ENCODE peak calls at places on chromosome 7, in five cellular contexts. One of them, this sample, is unnamed.

GRCh38 chr7:32062150-32062549 is 8.1 kb downstream of the PDE1C start:
- DNase-seq in fibroblast of mammary gland: peak
- DNase-seq in H9: peak
- DNase-seq in epithelial cell of esophagus: peak
- DNase-seq in kidney epithelial cell: no peak
- DNase-seq in this sample: no peak

GRCh38 chr7:143385891-143386781 is 5.0 kb downstream of the ZYX start:
- DNase-seq in fibroblast of mammary gland: peak
- DNase-seq in H9: no peak
- DNase-seq in epithelial cell of esophagus: no peak
- DNase-seq in kidney epithelial cell: no peak
- DNase-seq in this sample: no peak

GRCh38 chr7:29495618-29496017 is 68.0 kb upstream of the PRR15 start:
- DNase-seq in fibroblast of mammary gland: no peak
- DNase-seq in H9: peak
- DNase-seq in epithelial cell of esophagus: no peak
- DNase-seq in kidney epithelial cell: no peak
- DNase-seq in this sample: no peak

GRCh38 chr7:45073843-45074737 is 14.7 kb downstream of the NACAD start:
- DNase-seq in fibroblast of mammary gland: no peak
- DNase-seq in H9: no peak
- DNase-seq in epithelial cell of esophagus: peak
- DNase-seq in kidney epithelial cell: no peak
- DNase-seq in this sample: no peak

GRCh38 chr7:94301024-94301588 is 93.6 kb upstream of the COL1A2 start:
- DNase-seq in fibroblast of mammary gland: peak
- DNase-seq in H9: peak
- DNase-seq in epithelial cell of esophagus: peak
- DNase-seq in kidney epithelial cell: peak
- DNase-seq in this sample: peak

GRCh38 chr7:132950685-132951084 is 131.2 kb downstream of the CHCHD3 start:
- DNase-seq in fibroblast of mammary gland: no peak
- DNase-seq in H9: no peak
- DNase-seq in epithelial cell of esophagus: no peak
- DNase-seq in kidney epithelial cell: no peak
- DNase-seq in this sample: no peak

GRCh38 chr7:131538791-131539179 is 17.6 kb downstream of the PODXL start:
- DNase-seq in fibroblast of mammary gland: no peak
- DNase-seq in H9: no peak
- DNase-seq in epithelial cell of esophagus: no peak
- DNase-seq in kidney epithelial cell: no peak
- DNase-seq in this sample: no peak

GRCh38 chr7:150396426-150397375 is 17.6 kb downstream of the ZNF775 start:
- DNase-seq in fibroblast of mammary gland: no peak
- DNase-seq in H9: no peak
- DNase-seq in epithelial cell of esophagus: no peak
- DNase-seq in kidney epithelial cell: no peak
- DNase-seq in this sample: no peak

GRCh38 chr7:33733865-33734650 is 171.3 kb upstream of the BMPER start:
- DNase-seq in fibroblast of mammary gland: no peak
- DNase-seq in H9: no peak
- DNase-seq in epithelial cell of esophagus: no peak
- DNase-seq in kidney epithelial cell: no peak
- DNase-seq in this sample: no peak

GRCh38 chr7:51314726-51315125 is 1.9 kb downstream of the COBL start:
- DNase-seq in fibroblast of mammary gland: no peak
- DNase-seq in H9: no peak
- DNase-seq in epithelial cell of esophagus: no peak
- DNase-seq in kidney epithelial cell: no peak
- DNase-seq in this sample: no peak

GRCh38 chr7:32059289-32060045 is 10.7 kb downstream of the PDE1C start:
- DNase-seq in fibroblast of mammary gland: peak
- DNase-seq in H9: no peak
- DNase-seq in epithelial cell of esophagus: no peak
- DNase-seq in kidney epithelial cell: no peak
- DNase-seq in this sample: no peak

GRCh38 chr7:119515214-119515613 is 757.8 kb upstream of the KCND2 start:
- DNase-seq in fibroblast of mammary gland: no peak
- DNase-seq in H9: no peak
- DNase-seq in epithelial cell of esophagus: no peak
- DNase-seq in kidney epithelial cell: no peak
- DNase-seq in this sample: no peak

GRCh38 chr7:128869138-128869943 is 6.7 kb downstream of the ATP6V1F start:
- DNase-seq in fibroblast of mammary gland: peak
- DNase-seq in H9: peak
- DNase-seq in epithelial cell of esophagus: peak
- DNase-seq in kidney epithelial cell: no peak
- DNase-seq in this sample: no peak

GRCh38 chr7:7799138-7799537 is 80.7 kb upstream of the RPA3 start:
- DNase-seq in fibroblast of mammary gland: peak
- DNase-seq in H9: no peak
- DNase-seq in epithelial cell of esophagus: peak
- DNase-seq in kidney epithelial cell: no peak
- DNase-seq in this sample: no peak

GRCh38 chr7:81333004-81333403 is 414.2 kb upstream of the SEMA3C start:
- DNase-seq in fibroblast of mammary gland: peak
- DNase-seq in H9: no peak
- DNase-seq in epithelial cell of esophagus: peak
- DNase-seq in kidney epithelial cell: peak
- DNase-seq in this sample: no peak

GRCh38 chr7:100675581-100676350 is 2.2 kb downstream of the GNB2 start:
- DNase-seq in fibroblast of mammary gland: peak
- DNase-seq in H9: peak
- DNase-seq in epithelial cell of esophagus: peak
- DNase-seq in kidney epithelial cell: no peak
- DNase-seq in this sample: peak

GRCh38 chr7:55405856-55406541 is 40.9 kb downstream of the LANCL2 start:
- DNase-seq in fibroblast of mammary gland: no peak
- DNase-seq in H9: no peak
- DNase-seq in epithelial cell of esophagus: no peak
- DNase-seq in kidney epithelial cell: no peak
- DNase-seq in this sample: no peak

GRCh38 chr7:2921748-2922147 is 77.6 kb upstream of the GNA12 start:
- DNase-seq in fibroblast of mammary gland: no peak
- DNase-seq in H9: peak
- DNase-seq in epithelial cell of esophagus: no peak
- DNase-seq in kidney epithelial cell: no peak
- DNase-seq in this sample: no peak

GRCh38 chr7:46675456-46675855 is 754.4 kb upstream of the IGFBP3 start:
- DNase-seq in fibroblast of mammary gland: no peak
- DNase-seq in H9: no peak
- DNase-seq in epithelial cell of esophagus: peak
- DNase-seq in kidney epithelial cell: no peak
- DNase-seq in this sample: no peak

GRCh38 chr7:30028749-30029635 is 780 bp downstream of the PLEKHA8 start:
- DNase-seq in fibroblast of mammary gland: no peak
- DNase-seq in H9: peak
- DNase-seq in epithelial cell of esophagus: peak
- DNase-seq in kidney epithelial cell: no peak
- DNase-seq in this sample: peak

GRCh38 chr7:45923290-45923689 is 2.2 kb upstream of the IGFBP3 start:
- DNase-seq in fibroblast of mammary gland: peak
- DNase-seq in H9: peak
- DNase-seq in epithelial cell of esophagus: peak
- DNase-seq in kidney epithelial cell: no peak
- DNase-seq in this sample: no peak

GRCh38 chr7:73978681-73979563 is 49.1 kb upstream of the ELN start:
- DNase-seq in fibroblast of mammary gland: peak
- DNase-seq in H9: peak
- DNase-seq in epithelial cell of esophagus: peak
- DNase-seq in kidney epithelial cell: no peak
- DNase-seq in this sample: no peak

GRCh38 chr7:151115836-151116418 is 29.7 kb downstream of the AGAP3 start:
- DNase-seq in fibroblast of mammary gland: no peak
- DNase-seq in H9: no peak
- DNase-seq in epithelial cell of esophagus: peak
- DNase-seq in kidney epithelial cell: peak
- DNase-seq in this sample: peak

GRCh38 chr7:157801971-157802675 is 465.3 kb downstream of the DNAJB6 start:
- DNase-seq in fibroblast of mammary gland: no peak
- DNase-seq in H9: no peak
- DNase-seq in epithelial cell of esophagus: no peak
- DNase-seq in kidney epithelial cell: no peak
- DNase-seq in this sample: no peak

GRCh38 chr7:44067064-44067951 is 1.9 kb upstream of the PGAM2 start:
- DNase-seq in fibroblast of mammary gland: no peak
- DNase-seq in H9: no peak
- DNase-seq in epithelial cell of esophagus: no peak
- DNase-seq in kidney epithelial cell: no peak
- DNase-seq in this sample: peak

GRCh38 chr7:155377071-155377836 is 79.6 kb downstream of the INSIG1 start:
- DNase-seq in fibroblast of mammary gland: no peak
- DNase-seq in H9: no peak
- DNase-seq in epithelial cell of esophagus: no peak
- DNase-seq in kidney epithelial cell: no peak
- DNase-seq in this sample: no peak

GRCh38 chr7:155378580-155378934 is 79.4 kb upstream of the EN2 start:
- DNase-seq in fibroblast of mammary gland: no peak
- DNase-seq in H9: no peak
- DNase-seq in epithelial cell of esophagus: no peak
- DNase-seq in kidney epithelial cell: no peak
- DNase-seq in this sample: no peak

GRCh38 chr7:155377837-155378579 is 79.9 kb upstream of the EN2 start:
- DNase-seq in fibroblast of mammary gland: no peak
- DNase-seq in H9: peak
- DNase-seq in epithelial cell of esophagus: peak
- DNase-seq in kidney epithelial cell: no peak
- DNase-seq in this sample: no peak

GRCh38 chr7:155380221-155380861 is 77.6 kb upstream of the EN2 start:
- DNase-seq in fibroblast of mammary gland: peak
- DNase-seq in H9: peak
- DNase-seq in epithelial cell of esophagus: peak
- DNase-seq in kidney epithelial cell: peak
- DNase-seq in this sample: no peak

GRCh38 chr7:155378959-155379871 is 78.7 kb upstream of the EN2 start:
- DNase-seq in fibroblast of mammary gland: no peak
- DNase-seq in H9: no peak
- DNase-seq in epithelial cell of esophagus: no peak
- DNase-seq in kidney epithelial cell: no peak
- DNase-seq in this sample: no peak
- TF ChIP-seq CTCF in fibroblast of mammary gland: no peak
- TF ChIP-seq CTCF in H9: no peak
- TF ChIP-seq CTCF in epithelial cell of esophagus: peak
- TF ChIP-seq CTCF in kidney epithelial cell: no peak
- TF ChIP-seq CTCF in this sample: no peak

GRCh38 chr7:138980575-138981285 is 459 bp downstream of the KIAA1549 start:
- DNase-seq in fibroblast of mammary gland: no peak
- DNase-seq in H9: no peak
- DNase-seq in epithelial cell of esophagus: no peak
- DNase-seq in kidney epithelial cell: no peak
- DNase-seq in this sample: no peak

GRCh38 chr7:138979988-138980574 is 1.1 kb downstream of the KIAA1549 start:
- DNase-seq in fibroblast of mammary gland: no peak
- DNase-seq in H9: no peak
- DNase-seq in epithelial cell of esophagus: peak
- DNase-seq in kidney epithelial cell: no peak
- DNase-seq in this sample: no peak

GRCh38 chr7:138981332-138982203 is at the start of gene KIAA1549:
- DNase-seq in fibroblast of mammary gland: peak
- DNase-seq in H9: peak
- DNase-seq in epithelial cell of esophagus: peak
- DNase-seq in kidney epithelial cell: no peak
- DNase-seq in this sample: no peak

GRCh38 chr7:138978541-138979184 is 2.5 kb downstream of the KIAA1549 start:
- DNase-seq in fibroblast of mammary gland: no peak
- DNase-seq in H9: no peak
- DNase-seq in epithelial cell of esophagus: peak
- DNase-seq in kidney epithelial cell: no peak
- DNase-seq in this sample: no peak

GRCh38 chr7:138979226-138979979 is 1.8 kb downstream of the KIAA1549 start:
- DNase-seq in fibroblast of mammary gland: no peak
- DNase-seq in H9: no peak
- DNase-seq in epithelial cell of esophagus: peak
- DNase-seq in kidney epithelial cell: no peak
- DNase-seq in this sample: no peak
- TF ChIP-seq CTCF in fibroblast of mammary gland: peak
- TF ChIP-seq CTCF in H9: peak
- TF ChIP-seq CTCF in epithelial cell of esophagus: peak
- TF ChIP-seq CTCF in kidney epithelial cell: no peak
- TF ChIP-seq CTCF in this sample: no peak

DNA sequence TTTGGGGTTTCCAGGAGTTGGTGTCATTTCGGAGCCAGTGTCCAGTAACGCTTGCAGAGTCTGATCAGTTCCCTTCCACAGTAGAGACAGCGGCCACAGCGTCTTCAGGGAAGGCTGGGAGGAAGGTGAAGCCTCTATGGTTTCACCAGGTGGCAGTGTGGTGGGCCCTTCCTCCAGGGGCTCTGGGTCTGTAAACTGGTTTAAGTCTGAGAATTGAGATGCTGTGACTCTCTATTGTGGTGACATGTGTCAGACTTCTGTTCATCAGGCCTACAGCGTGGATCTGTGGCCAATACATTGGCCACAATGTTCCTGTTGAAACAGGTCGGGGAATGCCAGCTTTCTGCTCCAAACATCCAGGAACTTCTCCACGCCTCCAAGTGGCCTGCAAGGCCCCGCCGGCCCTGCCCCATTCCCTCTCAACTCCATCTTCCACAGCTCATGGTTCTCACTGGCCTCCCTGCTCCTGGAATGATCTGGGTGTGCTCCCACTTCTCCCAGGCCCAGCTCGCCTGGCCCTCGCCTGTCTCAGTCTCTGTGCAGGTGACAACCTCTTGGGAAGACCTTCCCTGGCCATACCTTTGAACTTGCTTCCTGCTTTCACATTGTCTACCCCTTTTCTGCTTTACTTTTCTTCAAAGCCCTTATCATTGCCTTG is 124.5 kb upstream of the FAM20C start:
- DNase-seq in fibroblast of mammary gland: no peak
- DNase-seq in H9: no peak
- DNase-seq in epithelial cell of esophagus: no peak
- DNase-seq in kidney epithelial cell: no peak
- DNase-seq in this sample: peak
- TF ChIP-seq CTCF in fibroblast of mammary gland: no peak
- TF ChIP-seq CTCF in H9: peak
- TF ChIP-seq CTCF in epithelial cell of esophagus: no peak
- TF ChIP-seq CTCF in kidney epithelial cell: peak
- TF ChIP-seq CTCF in this sample: peak

GRCh38 chr7:42097756-42098155 is 139.3 kb downstream of the GLI3 start:
- DNase-seq in fibroblast of mammary gland: peak
- DNase-seq in H9: no peak
- DNase-seq in epithelial cell of esophagus: peak
- DNase-seq in kidney epithelial cell: no peak
- DNase-seq in this sample: no peak
- TF ChIP-seq CTCF in fibroblast of mammary gland: peak
- TF ChIP-seq CTCF in H9: peak
- TF ChIP-seq CTCF in epithelial cell of esophagus: peak
- TF ChIP-seq CTCF in kidney epithelial cell: peak
- TF ChIP-seq CTCF in this sample: peak